ENCODE peak calls at places on chromosomes 6 and 20, in ten cellular contexts. F is RWPE1, E is uterus, K is omental fat pad, U is endothelial cell of umbilical vein, Z is cardiac fibroblast, X is Calu3, W is IMR-90, R is PC-3, Q is upper lobe of right lung. G is an unnamed sample.

GRCh38 chr20:50528804-50529351 is 18.7 kb downstream of the PTPN1 start:
- DNase-seq in F (no peak), E (no peak), K (no peak), U (peak; percentile 50), Z (peak; percentile 56), X (no peak), W (peak; percentile 39), R (no peak), Q (no peak), G (peak; percentile 31)

GRCh38 chr6:31920803-31921202 is 6.7 kb upstream of the C2 start:
- DNase-seq in F (no peak), E (no peak), K (no peak), U (no peak), Z (peak; percentile 32), X (no peak), W (no peak), R (no peak), Q (no peak), G (no peak)

GRCh38 chr20:32045999-32046398 is 6.0 kb upstream of the HCK start:
- DNase-seq in F (no peak), E (no peak), K (no peak), U (no peak), Z (no peak), X (no peak), W (no peak), R (no peak), Q (no peak), G (no peak)

GRCh38 chr6:134436281-134436815 is 118.4 kb upstream of the SGK1 start:
- DNase-seq in F (peak; percentile 92), E (peak; percentile 28), K (peak; percentile 31), U (peak; percentile 94), Z (peak; percentile 95), X (peak; percentile 60), W (peak; percentile 99), R (peak; percentile 90), Q (no peak), G (peak; percentile 61)

GRCh38 chr20:59633646-59634045 is 29.3 kb downstream of the PHACTR3 start:
- DNase-seq in F (no peak), E (no peak), K (no peak), U (no peak), Z (no peak), X (no peak), W (no peak), R (no peak), Q (no peak), G (no peak)

GRCh38 chr6:119138906-119139541 is 60.6 kb upstream of the FAM184A start:
- DNase-seq in F (no peak), E (no peak), K (no peak), U (no peak), Z (peak; percentile 20), X (no peak), W (no peak), R (no peak), Q (no peak), G (peak; percentile 30)

GRCh38 chr20:19583532-19584175 is 174.4 kb upstream of the RIN2 start:
- DNase-seq in F (peak; percentile 52), E (peak; percentile 63), K (peak; percentile 61), U (peak; percentile 43), Z (peak; percentile 44), X (peak; percentile 9), W (peak; percentile 5), R (peak; percentile 65), Q (peak; percentile 87), G (peak; percentile 71)

GRCh38 chr20:57033994-57034393 is 232.4 kb downstream of the BMP7 start:
- DNase-seq in F (no peak), E (no peak), K (no peak), U (no peak), Z (no peak), X (no peak), W (no peak), R (peak; percentile 46), Q (no peak), G (no peak)

GRCh38 chr6:54856137-54856536 is 9.6 kb downstream of the FAM83B start:
- DNase-seq in F (no peak), E (no peak), K (no peak), U (no peak), Z (no peak), X (peak; percentile 25), W (no peak), R (no peak), Q (no peak), G (no peak)

GRCh38 chr6:74128536-74128935 is 432.5 kb downstream of the CD109 start:
- DNase-seq in F (no peak), E (no peak), K (no peak), U (peak; percentile 6), Z (no peak), X (no peak), W (peak; percentile 63), R (no peak), Q (no peak), G (no peak)

GRCh38 chr6:121647905-121648304 is 212.5 kb downstream of the GJA1 start:
- DNase-seq in F (peak; percentile 20), E (no peak), K (no peak), U (peak; percentile 81), Z (peak; percentile 74), X (no peak), W (peak; percentile 78), R (no peak), Q (no peak), G (no peak)

GRCh38 chr6:25882066-25882496 is 8.0 kb upstream of the SLC17A3 start:
- DNase-seq in F (no peak), E (no peak), K (no peak), U (peak; percentile 24), Z (no peak), X (no peak), W (no peak), R (no peak), Q (peak; percentile 78), G (peak; percentile 12)
- TF ChIP-seq CTCF in F (no peak), E (no peak), K (no peak), U (no peak), Z (no peak), X (no peak), W (no peak), R (no peak), Q (peak; percentile 15), G (no peak)

DNA sequence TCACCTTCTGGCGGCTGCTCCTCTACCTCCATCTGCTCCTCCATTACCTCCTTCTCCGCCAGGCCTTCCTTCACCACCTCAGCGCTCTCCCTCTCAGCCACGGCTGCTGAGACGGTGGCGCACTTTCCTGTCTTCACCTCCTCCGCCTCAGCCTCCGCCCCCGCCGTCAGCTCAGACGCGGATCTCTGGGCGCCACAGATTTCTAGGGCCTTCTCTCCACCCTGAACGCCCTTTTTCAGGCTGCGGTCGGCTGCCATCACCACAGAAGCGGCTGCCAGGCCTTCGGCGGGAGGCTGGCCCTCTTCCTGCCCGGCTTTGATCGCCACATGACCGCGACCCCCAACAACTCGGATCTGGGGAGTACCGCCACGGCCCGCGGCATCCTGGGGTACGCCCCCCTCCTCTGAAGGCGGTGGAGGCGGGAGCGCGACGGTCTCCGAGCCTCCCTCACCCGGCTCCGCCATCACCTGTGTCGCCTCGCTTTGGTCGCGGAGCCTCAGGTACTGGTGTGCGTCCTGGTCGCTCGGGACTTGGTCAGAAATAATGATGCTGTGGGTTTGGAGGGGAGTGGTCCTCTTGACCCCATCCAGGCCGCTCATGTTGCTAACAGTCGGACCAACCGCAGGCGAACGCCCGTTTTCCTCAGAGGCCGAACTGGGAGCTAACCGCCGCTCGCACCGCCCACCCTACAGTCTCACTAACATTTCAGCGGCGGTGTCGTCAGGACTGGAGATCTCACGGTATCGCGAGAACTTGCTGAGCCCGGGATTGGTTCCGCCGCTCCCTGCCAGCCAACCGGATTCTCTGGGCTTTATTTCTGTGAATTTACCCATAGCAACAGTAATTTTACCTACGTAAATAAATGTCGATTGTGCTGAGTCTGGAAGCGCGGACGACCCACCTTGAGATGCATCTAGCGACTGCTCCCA is at the start of gene TSPYL1:
- DNase-seq in F (peak; percentile 95), E (peak; percentile 98), K (peak; percentile 96), U (peak; percentile 98), Z (peak; percentile 98), X (peak; percentile 94), W (peak; percentile 97), R (peak; percentile 95), Q (peak; percentile 97), G (peak; percentile 93)
- TF ChIP-seq CTCF in F (no peak), E (peak; percentile 18), K (no peak), U (no peak), Z (no peak), X (no peak), W (peak; percentile 13), R (peak; percentile 21), Q (no peak), G (peak; percentile 21)

GRCh38 chr20:58294497-58295455 is 14.7 kb upstream of the RAB22A start:
- DNase-seq in F (peak; percentile 59), E (no peak), K (no peak), U (no peak), Z (no peak), X (no peak), W (no peak), R (no peak), Q (no peak), G (no peak)

GRCh38 chr20:58293453-58293852 is 16.1 kb upstream of the RAB22A start:
- DNase-seq in F (no peak), E (no peak), K (no peak), U (no peak), Z (no peak), X (no peak), W (no peak), R (peak; percentile 33), Q (no peak), G (no peak)

GRCh38 chr20:58297394-58297793 is 12.1 kb upstream of the RAB22A start:
- DNase-seq in F (no peak), E (no peak), K (no peak), U (no peak), Z (no peak), X (no peak), W (no peak), R (no peak), Q (no peak), G (no peak)

DNA sequence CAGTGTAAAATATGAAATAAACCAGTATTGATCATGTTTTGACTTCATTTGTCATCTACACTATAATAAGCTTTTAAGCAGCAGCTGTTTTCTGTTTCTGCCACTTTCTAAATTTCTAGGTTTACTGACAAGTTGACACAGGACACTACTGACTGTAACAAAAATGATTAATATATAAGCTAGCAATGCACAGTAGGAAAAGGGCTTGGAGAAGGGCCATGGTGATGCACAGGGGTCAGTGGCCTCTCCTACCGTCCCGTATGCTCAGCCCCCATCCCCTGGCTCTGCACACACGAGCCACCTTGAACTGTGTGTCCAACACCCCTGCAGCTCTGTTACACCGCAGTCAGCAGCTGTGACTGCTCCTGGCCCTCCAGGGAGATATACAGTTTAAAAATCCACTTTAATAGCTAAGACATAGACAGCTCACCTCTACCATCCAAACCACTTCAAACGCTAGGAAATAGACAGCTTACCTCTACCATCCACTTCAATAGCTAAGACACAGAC is 13.1 kb upstream of the RAB22A start:
- DNase-seq in F (no peak), E (no peak), K (no peak), U (no peak), Z (no peak), X (no peak), W (no peak), R (no peak), Q (no peak), G (no peak)
- TF ChIP-seq CTCF in F (no peak), E (no peak), K (no peak), U (no peak), Z (no peak), X (no peak), W (no peak), R (no peak), Q (no peak), G (no peak)

DNA sequence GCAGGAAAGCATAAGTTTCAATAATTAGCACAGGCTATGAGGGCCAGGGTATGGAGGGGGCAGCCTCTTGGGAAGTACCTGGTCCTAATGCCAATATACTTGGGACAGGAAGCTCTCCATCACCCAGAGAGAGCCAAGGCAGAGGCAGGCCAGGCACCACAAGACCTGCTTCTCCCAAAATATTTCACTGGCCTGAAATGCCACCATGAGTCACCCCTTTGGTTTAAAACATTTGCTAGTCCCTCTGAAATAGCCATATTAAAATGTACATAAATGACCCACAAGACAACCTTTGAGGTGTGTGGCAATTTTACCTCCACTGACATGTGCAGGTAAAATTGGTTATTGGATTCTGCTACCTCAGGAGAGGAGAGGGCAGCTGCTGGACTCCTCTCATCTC is 23.4 kb upstream of the SCUBE3 start:
- DNase-seq in F (no peak), E (no peak), K (no peak), U (no peak), Z (no peak), X (no peak), W (no peak), R (peak; percentile 66), Q (no peak), G (no peak)
- TF ChIP-seq CTCF in F (no peak), E (no peak), K (no peak), U (no peak), Z (no peak), X (no peak), W (no peak), R (no peak), Q (no peak), G (no peak)